ENCODE peak calls at places on chromosomes 12 and 14, in nine cellular contexts. K is Caco-2; P is naive thymus-derived CD4-positive, alpha-beta T cell; V is NT2/D1; G is mucosa of descending colon; L is ovary; U is mesenchymal stem cell; S is HCT116; A is heart right ventricle. M is an unnamed sample. For H3K36me3 and H3K9me3, the result is how much of the 10 kb centered on the place peaks cover.

GRCh38 chr12:132130690-132131089 is 13.4 kb downstream of the DDX51 start:
- DNase-seq in K (no peak), P (no peak), V (no peak), G (no peak), L (no peak), U (no peak), S (no peak), A (no peak), M (no peak)

GRCh38 chr14:94771906-94772468 is 2.1 kb upstream of the GSC start:
- DNase-seq in K (no peak), P (no peak), V (no peak), G (no peak), L (no peak), U (no peak), S (no peak), A (no peak), M (no peak)

GRCh38 chr12:460301-461230 is 827 bp downstream of the B4GALNT3 start:
- DNase-seq in K (peak), P (peak), V (no peak), G (peak), L (peak), U (peak), S (no peak), A (peak), M (peak)

GRCh38 chr14:67734675-67735074 is 33.0 kb downstream of the RDH12 start:
- DNase-seq in K (no peak), P (no peak), V (peak), G (no peak), L (no peak), U (no peak), S (no peak), A (peak), M (no peak)

GRCh38 chr12:52569726-52570125 is 3.9 kb downstream of the KRT74 start:
- DNase-seq in K (no peak), P (no peak), V (no peak), G (no peak), L (no peak), U (no peak), S (no peak), A (no peak), M (no peak)

GRCh38 chr12:121131941-121132341 is 735 bp upstream of the P2RX7 start:
- DNase-seq in K (no peak), P (no peak), V (no peak), G (no peak), L (no peak), U (no peak), S (no peak), A (no peak), M (no peak)

GRCh38 chr14:72563676-72564075 is 330.2 kb downstream of the DPF3 start:
- DNase-seq in K (no peak), P (no peak), V (no peak), G (no peak), L (no peak), U (no peak), S (no peak), A (no peak), M (no peak)

GRCh38 chr12:27383429-27384260 is 51.0 kb downstream of the BMAL2 start:
- DNase-seq in K (peak), P (peak), V (peak), G (peak), L (peak), U (peak), S (peak), A (peak), M (peak)

GRCh38 chr12:95480230-95480629 is 6.3 kb downstream of the METAP2 start:
- DNase-seq in K (no peak), P (no peak), V (no peak), G (no peak), L (no peak), U (no peak), S (no peak), A (no peak), M (no peak)

GRCh38 chr12:39606712-39607423 is 12.7 kb downstream of the ABCD2 start:
- DNase-seq in K (no peak), P (no peak), V (no peak), G (no peak), L (no peak), U (no peak), S (no peak), A (no peak), M (no peak)

GRCh38 chr14:69259531-69260245 is at the start of gene GALNT16:
- DNase-seq in K (peak), P (no peak), V (no peak), G (no peak), L (no peak), U (peak), S (no peak), A (peak), M (peak)

GRCh38 chr14:69318241-69318640 is 58.3 kb downstream of the GALNT16 start:
- DNase-seq in K (no peak), P (no peak), V (no peak), G (no peak), L (no peak), U (peak), S (no peak), A (no peak), M (peak)

GRCh38 chr14:28936601-28937000 is 170.0 kb downstream of the FOXG1 start:
- DNase-seq in K (no peak), P (no peak), V (no peak), G (no peak), L (no peak), U (no peak), S (no peak), A (no peak), M (no peak)

GRCh38 chr12:45329238-45329637 is 113.3 kb downstream of the ANO6 start:
- DNase-seq in K (no peak), P (no peak), V (no peak), G (no peak), L (no peak), U (no peak), S (no peak), A (no peak), M (no peak)

GRCh38 chr14:88352299-88353097 is 29.4 kb upstream of the KCNK10 start:
- DNase-seq in K (no peak), P (no peak), V (no peak), G (no peak), L (no peak), U (no peak), S (no peak), A (no peak), M (no peak)

GRCh38 chr12:98352218-98352811 is 163.1 kb upstream of the TMPO start:
- DNase-seq in K (no peak), P (no peak), V (no peak), G (no peak), L (no peak), U (peak), S (peak), A (no peak), M (peak)

GRCh38 chr14:87309557-87309956 is 683.4 kb downstream of the GALC start:
- DNase-seq in K (no peak), P (no peak), V (no peak), G (no peak), L (no peak), U (peak), S (no peak), A (no peak), M (no peak)

GRCh38 chr12:632102-632696 is 31.0 kb downstream of the NINJ2 start:
- DNase-seq in K (peak), P (no peak), V (peak), G (no peak), L (no peak), U (peak), S (no peak), A (peak), M (peak)

GRCh38 chr12:15220961-15221885 is at the start of gene RERG:
- DNase-seq in K (peak), P (peak), V (peak), G (peak), L (peak), U (peak), S (peak), A (peak), M (peak)

GRCh38 chr12:116628989-116629388 is 69.8 kb downstream of the MAP1LC3B2 start:
- DNase-seq in K (no peak), P (no peak), V (no peak), G (no peak), L (no peak), U (no peak), S (no peak), A (no peak), M (no peak)

GRCh38 chr14:93949511-93950075 is 22.4 kb downstream of the FAM181A start:
- DNase-seq in K (no peak), P (no peak), V (no peak), G (peak), L (no peak), U (no peak), S (no peak), A (no peak), M (no peak)

GRCh38 chr12:123115409-123116111 is 35.3 kb downstream of the PITPNM2 start:
- DNase-seq in K (no peak), P (peak), V (no peak), G (no peak), L (peak), U (peak), S (no peak), A (peak), M (peak)

GRCh38 chr14:24376448-24377070 is 8.6 kb downstream of the NFATC4 start:
- DNase-seq in K (no peak), P (no peak), V (no peak), G (no peak), L (no peak), U (no peak), S (no peak), A (no peak), M (no peak)

GRCh38 chr12:25089738-25090137 is 105.2 kb downstream of the DNAI7 start:
- DNase-seq in K (no peak), P (no peak), V (no peak), G (no peak), L (no peak), U (no peak), S (no peak), A (no peak), M (no peak)

GRCh38 chr14:49691031-49691430 is 1.9 kb upstream of the KLHDC1 start:
- DNase-seq in K (peak), P (no peak), V (no peak), G (no peak), L (no peak), U (no peak), S (no peak), A (no peak), M (no peak)

GRCh38 chr14:53128303-53128702 is 24.8 kb downstream of the DDHD1 start:
- DNase-seq in K (no peak), P (no peak), V (no peak), G (no peak), L (no peak), U (no peak), S (no peak), A (no peak), M (no peak)

GRCh38 chr12:66596189-66596588 is 82.7 kb downstream of the GRIP1 start:
- DNase-seq in K (no peak), P (no peak), V (no peak), G (no peak), L (no peak), U (no peak), S (no peak), A (no peak), M (no peak)

GRCh38 chr12:99271071-99271470 is 376.5 kb upstream of the GARIN6 start:
- DNase-seq in K (no peak), P (no peak), V (no peak), G (no peak), L (no peak), U (peak), S (no peak), A (no peak), M (no peak)

GRCh38 chr12:27619308-27619707 is 76.9 kb upstream of the REP15 start:
- DNase-seq in K (peak), P (no peak), V (no peak), G (no peak), L (no peak), U (peak), S (peak), A (no peak), M (peak)

GRCh38 chr12:45336331-45336730 is 120.4 kb downstream of the ANO6 start:
- DNase-seq in K (no peak), P (no peak), V (no peak), G (no peak), L (no peak), U (peak), S (no peak), A (no peak), M (no peak)

GRCh38 chr12:65532744-65533143 is 254.3 kb downstream of the MSRB3 start:
- DNase-seq in K (peak), P (no peak), V (no peak), G (no peak), L (no peak), U (peak), S (no peak), A (no peak), M (no peak)

GRCh38 chr14:96216627-96217026 is 12.0 kb downstream of the BDKRB2 start:
- DNase-seq in K (no peak), P (no peak), V (no peak), G (no peak), L (no peak), U (no peak), S (no peak), A (no peak), M (no peak)

GRCh38 chr14:96217381-96217913 is 12.8 kb downstream of the BDKRB2 start:
- DNase-seq in K (no peak), P (no peak), V (no peak), G (no peak), L (no peak), U (no peak), S (no peak), A (no peak), M (no peak)

GRCh38 chr14:96213871-96214465 is 9.3 kb downstream of the BDKRB2 start:
- DNase-seq in K (no peak), P (no peak), V (no peak), G (no peak), L (no peak), U (peak), S (no peak), A (no peak), M (no peak)

GRCh38 chr14:96212896-96213295 is 8.3 kb downstream of the BDKRB2 start:
- DNase-seq in K (no peak), P (no peak), V (no peak), G (no peak), L (no peak), U (no peak), S (no peak), A (no peak), M (no peak)

GRCh38 chr14:96215845-96216244 is 11.2 kb downstream of the BDKRB2 start:
- DNase-seq in K (no peak), P (no peak), V (no peak), G (no peak), L (no peak), U (no peak), S (no peak), A (no peak), M (no peak)
- H3K36me3 ChIP-seq in K (under half), P (under half), V (under half), G (under half), L (under half), U (half or more), S (under half), A (under half), M (under half)

GRCh38 chr12:82210882-82211281 is 147.3 kb downstream of the CCDC59 start:
- DNase-seq in K (no peak), P (no peak), V (no peak), G (no peak), L (no peak), U (no peak), S (no peak), A (no peak), M (no peak)

GRCh38 chr12:82207556-82207955 is 150.6 kb downstream of the CCDC59 start:
- DNase-seq in K (no peak), P (no peak), V (no peak), G (no peak), L (no peak), U (no peak), S (no peak), A (no peak), M (no peak)

DNA sequence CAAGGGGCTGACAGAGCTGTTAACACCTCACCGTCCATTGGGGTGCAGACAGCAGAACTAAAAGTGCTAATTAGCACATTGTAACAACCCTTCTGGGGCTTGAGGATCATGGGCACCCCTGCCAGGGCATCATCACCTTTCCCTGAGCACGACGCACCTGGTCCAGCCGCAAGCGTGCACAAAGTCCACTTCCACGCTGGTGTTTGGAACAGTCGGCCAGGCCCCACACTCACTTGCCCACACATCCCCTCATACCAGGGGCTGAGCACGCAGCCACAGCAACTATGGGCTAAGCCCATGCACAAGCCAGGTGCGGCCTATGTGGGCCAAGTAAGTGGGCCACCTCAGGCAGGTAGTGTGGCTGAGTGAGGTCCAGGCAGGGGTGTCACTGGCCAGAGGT is 148.7 kb downstream of the CCDC59 start:
- DNase-seq in K (no peak), P (no peak), V (no peak), G (peak), L (no peak), U (no peak), S (no peak), A (no peak), M (no peak)
- H3K9me3 ChIP-seq in K (under half), P (under half), V (under half), G (under half), L (under half), U (under half), S (under half), A (under half), M (under half)

GRCh38 chr14:23321572-23322547 is 603 bp downstream of the PABPN1 start:
- DNase-seq in K (peak), P (peak), V (no peak), G (peak), L (no peak), U (peak), S (no peak), A (peak), M (peak)
- H3K4me3 ChIP-seq in K (peak), P (peak), V (peak), G (peak), L (peak), U (peak), S (peak), A (peak), M (peak)

DNA sequence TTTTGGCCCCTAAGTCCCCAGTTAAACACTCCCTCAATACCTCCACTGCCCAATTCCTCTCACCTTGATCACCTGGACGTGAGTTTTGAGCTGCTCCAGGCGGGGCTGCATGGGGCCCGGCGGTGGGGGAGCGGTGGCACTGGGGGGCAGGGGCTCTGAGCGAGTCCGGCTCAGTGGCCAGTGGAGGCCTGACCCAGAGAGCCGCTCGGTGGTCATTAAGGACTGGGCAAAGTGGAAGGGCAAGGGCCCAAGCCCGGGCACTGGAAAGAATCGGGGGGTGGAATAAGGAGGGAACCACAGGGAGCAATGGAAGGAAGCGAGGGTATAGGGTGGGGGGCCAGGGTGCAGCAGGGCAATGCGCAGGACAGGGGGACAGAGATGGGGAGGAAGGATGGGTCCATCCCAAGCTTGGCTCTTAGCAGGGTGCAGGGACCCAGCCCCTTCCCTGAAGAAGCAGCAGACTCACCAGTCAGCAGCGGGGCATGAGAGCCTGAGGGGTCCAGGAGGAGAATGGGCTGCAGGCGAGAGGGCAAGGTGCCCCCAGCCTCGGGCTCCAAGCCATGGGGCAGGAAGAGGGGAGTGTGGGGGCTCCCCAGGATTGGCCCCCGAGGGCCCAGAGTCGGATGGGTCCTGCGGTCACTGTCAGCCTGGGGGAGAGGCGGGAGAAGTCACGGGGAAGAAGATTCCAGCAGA is 22.2 kb downstream of the SLC48A1 start:
- DNase-seq in K (no peak), P (no peak), V (no peak), G (no peak), L (no peak), U (no peak), S (no peak), A (no peak), M (no peak)
- H3K36me3 ChIP-seq in K (under half), P (half or more), V (half or more), G (under half), L (under half), U (half or more), S (under half), A (under half), M (under half)

GRCh38 chr12:90574676-90575075 is 380.3 kb downstream of the CCER1 start:
- DNase-seq in K (no peak), P (no peak), V (no peak), G (no peak), L (no peak), U (no peak), S (no peak), A (no peak), M (no peak)
- H3K9me3 ChIP-seq in K (under half), P (under half), V (under half), G (under half), L (under half), U (under half), S (under half), A (under half), M (under half)

GRCh38 chr12:127652281-127652680 is 614.7 kb upstream of the TMEM132C start:
- DNase-seq in K (no peak), P (no peak), V (no peak), G (no peak), L (no peak), U (no peak), S (no peak), A (no peak), M (no peak)
- H3K4me3 ChIP-seq in K (no peak), P (no peak), V (no peak), G (no peak), L (no peak), U (no peak), S (no peak), A (no peak), M (no peak)

GRCh38 chr14:101132051-101132541 is 228.6 kb upstream of the RTL1 start:
- DNase-seq in K (no peak), P (no peak), V (no peak), G (no peak), L (no peak), U (no peak), S (no peak), A (no peak), M (no peak)

GRCh38 chr14:101131451-101131916 is 228.0 kb upstream of the RTL1 start:
- DNase-seq in K (no peak), P (no peak), V (no peak), G (no peak), L (no peak), U (no peak), S (no peak), A (no peak), M (no peak)

GRCh38 chr14:101132588-101132987 is 229.1 kb upstream of the RTL1 start:
- DNase-seq in K (no peak), P (no peak), V (no peak), G (no peak), L (no peak), U (no peak), S (no peak), A (no peak), M (no peak)

GRCh38 chr14:101134161-101134631 is 230.7 kb upstream of the RTL1 start:
- DNase-seq in K (no peak), P (no peak), V (no peak), G (no peak), L (no peak), U (no peak), S (no peak), A (no peak), M (no peak)

DNA sequence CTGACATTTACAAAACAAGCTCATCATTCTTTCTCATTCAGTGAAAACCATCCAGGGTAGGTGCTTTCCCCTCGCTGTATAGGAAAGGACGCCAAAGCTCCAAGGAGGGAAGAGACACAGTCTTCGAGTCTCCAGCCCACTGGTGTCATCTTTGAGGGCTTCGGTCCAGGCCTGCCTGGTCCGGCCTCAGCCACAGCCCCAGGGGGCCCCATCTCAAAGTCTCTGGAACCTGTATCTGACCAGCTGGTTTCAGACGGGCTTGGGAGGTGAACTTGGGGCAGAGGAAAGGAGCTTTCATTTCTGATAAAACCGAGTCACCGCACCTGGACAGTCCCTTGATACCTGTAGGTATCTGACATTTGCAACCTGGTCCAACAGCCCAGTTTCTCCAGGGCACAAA is 229.5 kb upstream of the RTL1 start:
- DNase-seq in K (no peak), P (no peak), V (no peak), G (no peak), L (no peak), U (no peak), S (no peak), A (no peak), M (no peak)
- H3K36me3 ChIP-seq in K (under half), P (under half), V (under half), G (under half), L (under half), U (under half), S (under half), A (under half), M (under half)

DNA sequence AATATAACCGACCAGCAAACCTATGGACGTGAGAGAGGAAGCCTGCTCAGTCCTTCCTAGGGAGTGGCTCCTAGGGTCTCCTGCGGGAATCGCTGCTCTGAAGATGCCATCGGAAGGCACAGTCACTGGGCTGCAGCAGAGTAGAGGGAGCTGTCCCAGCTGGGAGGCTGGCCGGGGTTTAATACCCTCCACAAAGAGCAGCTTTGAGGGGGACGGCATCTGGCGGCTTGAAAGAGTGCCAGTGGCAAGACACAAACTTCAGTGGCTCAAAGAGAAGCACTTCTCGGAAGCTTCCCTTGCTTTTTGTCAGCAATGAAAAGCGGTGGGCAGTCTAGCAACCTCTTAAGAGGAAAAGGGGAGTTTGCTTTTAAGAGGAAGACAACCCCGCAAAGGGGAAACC is 114.6 kb downstream of the TMEM132C start:
- DNase-seq in K (no peak), P (no peak), V (no peak), G (no peak), L (no peak), U (no peak), S (no peak), A (no peak), M (no peak)
- H3K9me3 ChIP-seq in K (under half), P (under half), V (under half), G (under half), L (under half), U (under half), S (under half), A (under half), M (under half)

M was measured in MG63.